ENCODE peak calls at places on chromosomes 16 and 17, in four cellular contexts. E, K, T and O are unnamed samples.

GRCh38 chr17:8160741-8161221 is 2.0 kb downstream of the VAMP2 start:
- DNase-seq in T (no peak), E (peak; percentile 55), K (peak; percentile 27), O (no peak)

GRCh38 chr16:89084411-89084810 is 9.2 kb upstream of the ACSF3 start:
- DNase-seq in T (no peak), E (no peak), K (no peak), O (no peak)

GRCh38 chr17:72244494-72244893 is 123.7 kb downstream of the SOX9 start:
- DNase-seq in K (no peak), E (no peak), T (no peak), O (no peak)

GRCh38 chr16:2858245-2859025 is 465 bp upstream of the PRSS22 start:
- DNase-seq in E (no peak), T (peak; percentile 85), K (peak; percentile 90), O (no peak)

GRCh38 chr17:50319630-50320029 is 26.3 kb upstream of the XYLT2 start:
- DNase-seq in E (no peak), T (no peak), K (no peak), O (no peak)

GRCh38 chr17:33202011-33202410 is 91.1 kb downstream of the ASIC2 start:
- DNase-seq in T (no peak), K (no peak), E (no peak), O (no peak)

GRCh38 chr16:77285676-77286075 is 86.5 kb downstream of the SYCE1L start:
- DNase-seq in K (no peak), T (no peak), E (no peak), O (no peak)

GRCh38 chr16:87621976-87622713 is 19.8 kb downstream of the JPH3 start:
- DNase-seq in K (no peak), E (no peak), T (no peak), O (no peak)

GRCh38 chr16:62194828-62195227 is 158.6 kb upstream of the CDH8 start:
- DNase-seq in K (no peak), T (no peak), E (no peak), O (no peak)

GRCh38 chr16:10625595-10626357 is 45.4 kb upstream of the EMP2 start:
- DNase-seq in E (no peak), K (no peak), T (no peak), O (no peak)

GRCh38 chr17:48544356-48545021 is 420 bp downstream of the HOXB2 start:
- DNase-seq in K (peak; percentile 73), E (peak; percentile 62), T (no peak), O (no peak)

GRCh38 chr17:81705518-81706231 is 2.5 kb downstream of the MRPL12 start:
- DNase-seq in T (no peak), E (no peak), K (no peak), O (no peak)

GRCh38 chr16:63752347-63752746 is 1369.5 kb downstream of the CDH11 start:
- DNase-seq in K (no peak), E (no peak), T (no peak), O (no peak)

GRCh38 chr17:32143525-32143865 is 1.2 kb downstream of the RHOT1 start:
- DNase-seq in K (no peak), T (no peak), E (no peak), O (no peak)

GRCh38 chr17:57923182-57923872 is 31.9 kb downstream of the CUEDC1 start:
- DNase-seq in E (no peak), T (no peak), K (no peak), O (no peak)

GRCh38 chr17:62935481-62935880 is 30.6 kb upstream of the TANC2 start:
- DNase-seq in K (no peak), T (no peak), E (no peak), O (no peak)
- H3K4me3 ChIP-seq in K (no peak overlapping the region), T (no peak overlapping the region), E (no peak overlapping the region), O (no peak overlapping the region)

GRCh38 chr16:4452674-4453073 is 21.8 kb downstream of the NMRAL1 start:
- DNase-seq in T (no peak), K (no peak), E (no peak), O (no peak)
- H3K4me3 ChIP-seq in T (no peak overlapping the region), K (no peak overlapping the region), E (no peak overlapping the region), O (no peak overlapping the region)

DNA sequence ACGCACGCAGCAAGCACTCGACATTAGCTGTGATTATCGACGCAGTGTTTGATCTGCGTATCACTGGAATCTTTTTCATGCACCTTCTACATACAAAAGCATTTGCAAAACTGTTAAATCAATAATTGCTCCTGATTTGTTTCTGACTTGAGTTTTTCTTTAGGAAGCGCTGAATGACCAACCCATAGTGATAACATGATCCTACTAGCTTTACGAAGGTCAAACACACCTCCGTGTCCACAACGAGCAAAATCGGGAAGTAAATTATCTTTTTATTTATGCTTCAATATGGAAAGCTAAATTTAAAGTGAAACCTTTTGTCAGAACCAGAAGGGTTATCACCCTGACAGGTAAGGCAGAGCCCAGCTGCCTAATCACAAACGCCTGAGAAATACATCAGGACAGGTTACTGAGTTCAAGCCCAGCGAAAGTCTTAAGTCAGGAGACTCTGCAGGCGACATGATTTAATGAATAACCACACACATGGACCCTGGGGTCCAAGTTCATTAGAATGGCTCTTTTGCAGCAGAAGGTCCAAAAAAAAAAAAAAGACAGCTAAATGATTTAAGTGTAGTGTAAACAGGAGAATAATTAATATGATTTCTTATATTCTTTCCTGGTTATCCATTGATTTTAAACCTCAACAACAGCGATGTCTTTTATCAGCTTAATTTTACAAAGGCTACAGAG is 104.2 kb downstream of the ADCY9 start:
- DNase-seq in K (no peak), T (no peak), E (no peak), O (no peak)
- H3K4me3 ChIP-seq in K (no peak overlapping the region), T (no peak overlapping the region), E (no peak overlapping the region), O (no peak overlapping the region)

DNA sequence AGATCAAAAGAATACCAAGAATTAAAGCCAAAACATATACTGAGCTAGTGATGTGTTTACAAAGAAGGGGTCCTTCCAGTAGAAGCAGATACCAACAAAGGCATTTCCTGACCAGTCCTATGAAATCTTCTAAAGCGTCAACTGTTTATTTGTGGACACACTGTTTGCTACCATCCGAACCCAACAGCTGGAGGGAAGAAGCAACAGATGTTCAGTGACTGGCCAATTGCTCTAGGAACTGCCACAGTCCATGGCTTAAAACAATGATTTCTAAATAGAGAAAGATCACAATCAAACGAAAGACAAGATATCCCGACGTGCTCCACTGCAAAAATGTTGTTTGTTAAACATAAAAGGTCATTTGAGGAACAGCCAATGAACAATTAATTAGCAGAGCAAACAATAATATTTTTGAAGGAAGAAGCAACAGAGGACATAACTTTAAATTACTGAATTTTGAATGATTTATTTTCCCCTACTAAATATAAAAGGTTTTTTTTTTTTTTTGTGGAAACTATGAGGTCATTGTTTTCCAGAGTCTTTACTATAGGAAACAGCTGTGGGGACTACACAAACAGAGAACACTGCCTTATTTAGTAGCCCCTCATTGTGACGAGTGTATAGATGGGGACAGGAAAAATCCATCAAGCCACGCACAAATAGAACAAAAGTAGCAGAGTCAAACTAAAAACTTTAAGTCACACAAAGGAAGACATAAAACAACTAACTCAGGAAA is 17.2 kb downstream of the USP31 start:
- DNase-seq in T (no peak), E (no peak), K (no peak), O (no peak)
- H3K4me3 ChIP-seq in T (no peak overlapping the region), E (no peak overlapping the region), K (no peak overlapping the region), O (no peak overlapping the region)